ENCODE peak calls at places on chromosome 20, in five cellular contexts. P is transverse colon, Y is pancreas, Z is mesothelial cell of epicardium, R is choroid plexus epithelial cell. W is an unnamed sample.
A peak's percentile ranks its signal among the peaks of the same experiment; 100 is the strongest.

GRCh38 chr20:45111799-45112471 is 3.0 kb downstream of the WFDC5 start:
- DNase-seq in P (no peak), Y (peak; percentile 37), Z (no peak), R (peak; percentile 36), W (no peak)

GRCh38 chr20:32762754-32763201 is 593 bp downstream of the DNMT3B start:
- DNase-seq in P (no peak), Y (peak; percentile 81), Z (peak; percentile 58), R (no peak), W (no peak)

GRCh38 chr20:22472386-22472785 is 112.0 kb downstream of the FOXA2 start:
- DNase-seq in P (no peak), Y (no peak), Z (no peak), R (no peak), W (no peak)

GRCh38 chr20:35329435-35330139 is 37.4 kb upstream of the FAM83C start:
- DNase-seq in P (peak; percentile 58), Y (no peak), Z (no peak), R (no peak), W (no peak)

GRCh38 chr20:51796332-51796731 is 6.0 kb downstream of the SALL4 start:
- DNase-seq in P (no peak), Y (no peak), Z (no peak), R (no peak), W (no peak)

GRCh38 chr20:61575151-61575937 is 323.3 kb downstream of the CDH4 start:
- DNase-seq in P (no peak), Y (no peak), Z (no peak), R (no peak), W (no peak)

GRCh38 chr20:44026932-44027685 is 112.5 kb downstream of the TOX2 start:
- DNase-seq in P (no peak), Y (no peak), Z (peak; percentile 34), R (no peak), W (no peak)

GRCh38 chr20:11675920-11676617 is 241.6 kb upstream of the BTBD3 start:
- DNase-seq in P (no peak), Y (no peak), Z (no peak), R (no peak), W (no peak)

GRCh38 chr20:57092112-57092899 is 174.1 kb downstream of the BMP7 start:
- DNase-seq in P (peak; percentile 51), Y (peak; percentile 88), Z (peak; percentile 80), R (peak; percentile 58), W (peak; percentile 30)

GRCh38 chr20:63290677-63291472 is 2.1 kb upstream of the COL20A1 start:
- DNase-seq in P (peak; percentile 41), Y (peak; percentile 89), Z (peak; percentile 80), R (peak; percentile 31), W (peak; percentile 59)

GRCh38 chr20:22815584-22815983 is 219.5 kb upstream of the SSTR4 start:
- DNase-seq in P (no peak), Y (no peak), Z (no peak), R (no peak), W (no peak)

GRCh38 chr20:21702553-21703467 is 2.7 kb upstream of the PAX1 start:
- DNase-seq in P (peak; percentile 41), Y (peak; percentile 80), Z (peak; percentile 96), R (peak; percentile 17), W (no peak)

GRCh38 chr20:60694763-60695162 is 557.3 kb upstream of the CDH4 start:
- DNase-seq in P (no peak), Y (no peak), Z (no peak), R (no peak), W (no peak)

GRCh38 chr20:62303327-62304226 is 780 bp downstream of the ADRM1 start:
- DNase-seq in P (peak; percentile 23), Y (peak; percentile 86), Z (peak; percentile 54), R (peak; percentile 32), W (no peak)

GRCh38 chr20:9166153-9166780 is 97.4 kb downstream of the PLCB4 start:
- DNase-seq in P (no peak), Y (no peak), Z (no peak), R (no peak), W (no peak)

GRCh38 chr20:50957276-50957675 is 1.1 kb downstream of the DPM1 start:
- DNase-seq in P (no peak), Y (no peak), Z (no peak), R (peak; percentile 64), W (no peak)

GRCh38 chr20:9909167-9909566 is 70.3 kb upstream of the PAK5 start:
- DNase-seq in P (no peak), Y (no peak), Z (no peak), R (no peak), W (no peak)

GRCh38 chr20:36700438-36700837 is 45.5 kb downstream of the NDRG3 start:
- DNase-seq in P (no peak), Y (no peak), Z (no peak), R (no peak), W (no peak)

GRCh38 chr20:43751167-43752050 is 24.6 kb upstream of the GTSF1L start:
- DNase-seq in P (peak; percentile 50), Y (no peak), Z (no peak), R (peak; percentile 92), W (peak; percentile 21)

GRCh38 chr20:40390654-40391053 is 298.4 kb downstream of the MAFB start:
- DNase-seq in P (no peak), Y (no peak), Z (no peak), R (no peak), W (no peak)

GRCh38 chr20:45629496-45630100 is at the start of gene WFDC10A:
- DNase-seq in P (peak; percentile 47), Y (no peak), Z (no peak), R (peak; percentile 71), W (no peak)

GRCh38 chr20:5401277-5401676 is 84.5 kb upstream of the PROKR2 start:
- DNase-seq in P (no peak), Y (no peak), Z (no peak), R (no peak), W (no peak)

GRCh38 chr20:5400164-5400762 is 83.5 kb upstream of the PROKR2 start:
- DNase-seq in P (no peak), Y (no peak), Z (peak; percentile 49), R (peak; percentile 56), W (no peak)

GRCh38 chr20:5397418-5397817 is 80.7 kb upstream of the PROKR2 start:
- DNase-seq in P (no peak), Y (no peak), Z (no peak), R (no peak), W (no peak)

DNA sequence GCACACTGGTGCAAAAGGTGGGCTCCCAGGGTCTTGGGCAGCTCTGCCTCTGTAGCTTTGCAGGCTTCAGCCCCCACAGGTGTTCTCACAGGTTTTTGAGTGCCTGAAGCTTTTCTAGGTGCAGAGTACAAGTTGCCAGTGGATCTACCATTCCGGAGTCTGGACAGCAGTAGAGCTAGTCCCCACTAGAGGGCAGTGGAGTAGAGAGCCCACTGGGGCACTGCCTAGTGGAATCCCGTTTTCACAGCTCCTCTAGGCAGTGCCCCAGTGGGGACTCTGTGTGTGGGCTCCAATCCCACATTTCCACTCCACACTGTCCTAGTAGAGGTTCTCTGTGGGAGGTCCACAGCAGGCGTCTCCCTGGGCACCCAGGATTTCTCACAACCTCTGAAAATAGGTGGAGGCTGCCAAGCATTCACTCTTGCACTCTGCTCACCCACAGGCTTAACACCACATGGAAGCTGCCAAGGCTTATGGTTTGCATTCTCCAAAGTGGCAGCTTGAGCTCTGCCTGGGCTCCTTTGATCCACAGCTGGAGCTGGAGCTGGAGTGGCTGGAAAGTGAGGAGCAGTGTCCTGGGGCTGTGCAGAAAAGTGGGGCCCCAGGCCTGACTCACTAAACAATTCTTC is 86.3 kb upstream of the PROKR2 start:
- DNase-seq in P (peak; percentile 9), Y (no peak), Z (no peak), R (peak; percentile 63), W (no peak)
- TF ChIP-seq CTCF in P (peak; percentile 40), Y (no peak), Z (peak; percentile 20), R (peak; percentile 78), W (peak; percentile 29)

DNA sequence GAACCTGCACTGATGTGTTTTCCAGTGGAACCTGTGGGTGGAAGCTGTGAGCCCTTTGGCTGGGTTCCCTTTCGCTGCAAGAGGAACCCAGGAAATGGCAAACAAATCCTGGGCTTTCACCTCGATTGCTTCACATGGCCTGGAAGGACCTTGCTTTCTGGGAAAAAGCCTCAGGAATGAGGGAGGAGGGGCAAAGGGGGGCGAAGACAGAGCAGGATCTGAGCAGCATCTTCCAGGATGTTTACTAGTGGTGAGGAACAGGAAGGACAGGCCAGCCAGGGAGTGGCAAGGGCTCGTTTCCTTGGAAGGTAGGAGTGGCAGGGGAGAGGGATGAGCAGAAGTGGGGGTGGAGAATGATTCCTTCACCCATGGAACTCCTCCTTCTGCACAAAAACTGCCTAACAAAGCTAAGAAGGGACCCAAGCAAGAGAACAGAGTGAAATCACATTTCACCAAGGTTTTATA is 5.9 kb downstream of the SLC2A10 start:
- DNase-seq in P (peak; percentile 49), Y (no peak), Z (no peak), R (peak; percentile 45), W (no peak)
- TF ChIP-seq CTCF in P (peak; percentile 29), Y (no peak), Z (no peak), R (peak; percentile 24), W (no peak)

GRCh38 chr20:16749573-16749972 is 1.4 kb downstream of the OTOR start:
- DNase-seq in P (no peak), Y (no peak), Z (no peak), R (no peak), W (no peak)
- TF ChIP-seq CTCF in P (no peak), Y (no peak), Z (no peak), R (peak; percentile 1), W (no peak)

DNA sequence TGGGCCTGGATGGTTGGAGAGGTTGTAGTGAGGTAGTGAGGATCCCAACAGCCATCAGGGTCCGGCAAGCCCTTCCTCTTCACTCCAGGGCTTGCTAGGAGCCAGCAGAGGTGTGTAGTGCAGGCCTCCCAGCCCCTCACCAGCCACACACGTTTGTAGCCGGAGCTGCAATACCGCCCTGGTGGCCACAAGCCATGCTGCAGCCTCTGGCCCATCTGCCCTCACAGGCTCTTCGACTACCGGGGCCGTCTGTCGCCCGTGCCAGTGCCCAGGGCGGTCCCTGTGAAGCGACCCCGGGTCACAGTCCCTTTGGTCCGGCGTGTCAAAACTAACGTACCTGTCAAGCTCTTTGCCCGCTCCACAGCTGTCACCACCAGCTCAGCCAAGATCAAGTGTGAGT is 36.4 kb downstream of the EIF2S2 start:
- DNase-seq in P (no peak), Y (no peak), Z (no peak), R (no peak), W (no peak)
- TF ChIP-seq CTCF in P (no peak), Y (no peak), Z (peak; percentile 52), R (peak; percentile 15), W (no peak)

DNA sequence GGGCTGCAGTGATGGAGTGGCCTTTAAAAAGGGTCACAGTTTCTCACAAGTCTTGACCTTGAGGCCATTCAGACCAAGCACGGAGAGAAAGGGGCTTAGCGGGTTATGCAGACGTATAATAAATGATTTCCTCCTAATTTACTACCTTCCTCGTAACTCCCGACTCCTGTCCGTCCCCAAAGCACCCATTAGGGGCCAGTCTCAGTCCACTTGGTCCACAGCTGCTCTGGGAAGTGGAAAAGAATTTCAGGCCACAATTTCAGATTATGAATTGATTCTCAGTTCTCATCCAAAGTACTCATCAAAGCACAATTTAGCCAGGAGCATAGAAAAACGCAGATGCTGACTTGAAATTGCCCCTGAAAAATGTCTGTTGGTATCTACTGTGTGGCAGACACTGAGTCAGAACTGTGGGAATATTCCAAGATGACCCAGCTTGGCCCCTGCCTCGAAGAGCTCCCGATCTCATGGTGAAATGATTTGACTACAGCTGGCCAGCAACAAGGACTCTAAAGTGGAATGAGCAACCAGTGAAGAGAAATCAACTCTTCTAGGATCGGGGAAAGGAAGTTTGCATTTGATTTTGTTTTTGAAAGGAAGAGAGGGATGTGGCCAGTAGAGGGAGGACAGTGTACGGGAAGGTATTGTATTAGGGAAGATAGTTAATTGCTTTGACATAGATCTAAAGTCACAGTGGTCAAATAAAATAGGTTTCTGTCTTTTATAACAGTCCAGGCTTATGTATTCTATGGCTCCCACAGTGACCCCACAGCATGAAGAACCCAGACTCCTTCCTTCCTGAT is 15.2 kb upstream of the STK35 start:
- DNase-seq in P (no peak), Y (no peak), Z (no peak), R (peak; percentile 21), W (no peak)
- TF ChIP-seq CTCF in P (no peak), Y (no peak), Z (no peak), R (peak; percentile 49), W (no peak)